ENCODE peak calls at places on chromosome 10, in eight cellular contexts. Y is sigmoid colon, F is heart left ventricle, T is heart right ventricle, A is GM23338, G is PC-9, W is mammary epithelial cell, B is lower lobe of right lung. V is an unnamed sample.

GRCh38 chr10:5952731-5953385 is 24.5 kb downstream of the IL15RA start:
- DNase-seq in G (no peak), W (no peak), B (peak; percentile 22), T (no peak), Y (peak; percentile 46), A (peak; percentile 40), F (no peak), V (no peak)

GRCh38 chr10:110500515-110500905 is 2.8 kb downstream of the DUSP5 start:
- DNase-seq in W (peak; percentile 80), B (no peak), F (peak; percentile 58), Y (no peak), G (peak; percentile 15), T (no peak), A (no peak), V (peak; percentile 73)

GRCh38 chr10:94240901-94241300 is 121.8 kb downstream of the NOC3L start:
- DNase-seq in B (no peak), T (no peak), W (no peak), G (no peak), F (no peak), Y (no peak), A (no peak), V (no peak)

GRCh38 chr10:115831025-115831424 is 442.0 kb downstream of the GFRA1 start:
- DNase-seq in F (no peak), G (no peak), T (no peak), B (no peak), W (no peak), A (no peak), Y (no peak), V (no peak)

GRCh38 chr10:96719850-96720421 is 378 bp downstream of the PIK3AP1 start:
- DNase-seq in B (peak; percentile 86), F (peak; percentile 70), T (peak; percentile 67), W (no peak), G (no peak), A (peak; percentile 89), Y (peak; percentile 75), V (no peak)

GRCh38 chr10:78416031-78416800 is 382.6 kb downstream of the RPS24 start:
- DNase-seq in T (no peak), G (no peak), B (no peak), A (no peak), W (peak; percentile 33), Y (peak; percentile 29), F (no peak), V (peak; percentile 7)

GRCh38 chr10:33509231-33509871 is 174.9 kb upstream of the NRP1 start:
- DNase-seq in G (peak; percentile 85), A (peak; percentile 18), T (no peak), Y (peak; percentile 77), B (peak; percentile 57), W (peak; percentile 91), F (no peak), V (peak; percentile 94)

GRCh38 chr10:44253769-44254462 is 131.0 kb downstream of the CXCL12 start:
- DNase-seq in W (no peak), F (peak; percentile 64), A (no peak), G (no peak), T (peak; percentile 69), Y (no peak), B (peak; percentile 65), V (peak; percentile 3)

GRCh38 chr10:110680473-110681020 is 36.4 kb downstream of the RBM20 start:
- DNase-seq in B (no peak), Y (no peak), G (no peak), A (no peak), F (no peak), T (no peak), W (peak; percentile 36), V (no peak)

GRCh38 chr10:117656385-117657367 is 114.1 kb downstream of the EMX2 start:
- DNase-seq in Y (no peak), G (no peak), T (no peak), B (no peak), A (no peak), F (no peak), W (no peak), V (no peak)

GRCh38 chr10:116127296-116127695 is 145.7 kb downstream of the GFRA1 start:
- DNase-seq in T (no peak), G (no peak), B (no peak), W (no peak), Y (no peak), F (no peak), A (no peak), V (peak; percentile 46)

GRCh38 chr10:86367339-86367951 is 850 bp upstream of the GRID1 start:
- DNase-seq in F (no peak), B (peak; percentile 52), W (no peak), T (peak; percentile 38), G (no peak), A (peak; percentile 71), Y (peak; percentile 66), V (no peak)

GRCh38 chr10:43322321-43322720 is 49.1 kb upstream of the FXYD4 start:
- DNase-seq in T (no peak), G (no peak), F (no peak), A (peak; percentile 40), Y (no peak), W (no peak), B (no peak), V (no peak)

GRCh38 chr10:24536653-24537052 is 187.0 kb downstream of the ARHGAP21 start:
- DNase-seq in T (no peak), Y (no peak), W (no peak), F (no peak), A (no peak), G (no peak), B (no peak), V (no peak)

GRCh38 chr10:76430330-76430729 is 998.9 kb downstream of the LRMDA start:
- DNase-seq in A (no peak), G (no peak), Y (no peak), F (no peak), W (no peak), T (no peak), B (no peak), V (no peak)

GRCh38 chr10:60309371-60309770 is 80.3 kb downstream of the ANK3 start:
- DNase-seq in W (no peak), A (no peak), F (no peak), G (no peak), Y (no peak), B (no peak), T (no peak), V (no peak)

GRCh38 chr10:119401671-119402395 is 140.7 kb downstream of the RGS10 start:
- DNase-seq in B (peak; percentile 43), G (peak; percentile 25), Y (peak; percentile 92), T (peak; percentile 70), A (no peak), F (peak; percentile 71), W (peak; percentile 77), V (peak; percentile 65)

GRCh38 chr10:97542169-97543024 is 30.2 kb upstream of the ANKRD2 start:
- DNase-seq in W (peak; percentile 96), Y (peak; percentile 91), B (no peak), G (peak; percentile 82), T (peak; percentile 56), A (no peak), F (peak; percentile 74), V (peak; percentile 91)

GRCh38 chr10:125161570-125162139 is 1.3 kb upstream of the CTBP2 start:
- DNase-seq in T (peak; percentile 39), F (no peak), A (no peak), W (no peak), G (no peak), Y (no peak), B (peak; percentile 59), V (peak; percentile 51)
- TF ChIP-seq CTCF in T (peak; percentile 71), F (peak; percentile 65), A (peak; percentile 44), W (no peak), G (peak; percentile 55), Y (no peak), B (peak; percentile 58), V (no peak)

DNA sequence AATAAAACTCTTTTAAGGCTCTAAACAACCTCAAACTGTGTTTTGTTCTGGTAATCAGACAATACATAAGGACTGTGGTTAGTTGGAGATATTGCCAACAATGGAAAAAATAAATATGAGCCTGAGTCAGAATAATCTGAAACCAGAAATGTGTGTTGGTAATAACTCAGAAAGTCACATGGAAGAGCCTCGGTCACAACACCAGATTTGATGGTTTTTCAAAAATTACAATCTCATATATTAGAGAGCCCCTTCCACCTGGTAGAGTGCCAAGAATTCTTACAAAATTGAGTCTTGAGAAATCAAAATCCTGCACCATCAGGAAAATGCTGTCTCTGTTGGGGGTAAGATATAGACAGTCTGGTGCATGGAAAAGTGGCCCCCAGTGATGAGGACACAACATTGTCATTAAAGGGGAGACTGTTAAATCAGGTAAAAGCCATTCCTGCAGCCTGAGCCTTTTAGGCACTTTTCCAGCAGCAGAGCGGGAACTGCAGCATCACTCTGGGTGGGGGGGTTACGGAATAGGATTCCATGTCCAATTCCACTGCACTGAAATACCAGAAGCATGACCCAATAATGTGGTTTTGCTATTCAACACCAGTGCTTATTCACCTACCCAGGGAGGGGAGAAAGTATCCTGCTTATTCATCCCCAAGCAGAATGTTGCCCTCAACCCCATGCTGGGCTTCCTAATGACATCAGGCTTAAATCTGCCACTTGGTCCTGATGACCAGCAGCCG is 9.5 kb upstream of the ADAM12 start:
- DNase-seq in B (no peak), T (no peak), F (no peak), G (peak; percentile 71), Y (no peak), W (peak; percentile 89), A (peak; percentile 25), V (peak; percentile 95)
- H3K27ac ChIP-seq in B (no peak overlapping the region), T (no peak overlapping the region), F (no peak overlapping the region), G (peak overlapping the region; percentile 81), Y (no peak overlapping the region), W (peak overlapping the region; percentile 54), A (no peak overlapping the region), V (no peak overlapping the region)

DNA sequence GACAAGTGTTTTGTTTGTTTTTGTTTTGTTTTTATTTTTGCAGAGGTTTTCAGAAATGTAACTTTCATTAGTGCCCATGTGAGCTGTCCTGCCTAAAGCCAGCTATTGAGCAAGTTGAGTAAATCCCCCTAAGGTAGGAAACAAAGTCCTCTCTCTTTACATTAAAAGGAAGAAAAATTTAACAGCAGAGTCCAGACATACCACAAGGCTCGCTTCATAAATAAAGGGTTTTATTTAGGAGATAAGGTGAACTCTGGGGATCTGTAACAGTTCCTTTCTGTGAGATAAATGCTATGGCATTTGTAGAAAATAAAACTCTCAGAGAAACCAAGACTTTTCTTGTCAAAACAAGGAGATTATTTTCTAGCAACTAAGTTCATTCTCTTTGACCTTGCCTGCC is 32.3 kb upstream of the LYZL1 start:
- DNase-seq in F (no peak), B (no peak), W (no peak), Y (no peak), G (no peak), A (no peak), T (no peak), V (no peak)
- H3K27me3 ChIP-seq in F (no peaks in the 10 kb centered on the region), B (peaks cover 11% of the 10 kb centered on the region), W (no peaks in the 10 kb centered on the region), Y (no peaks in the 10 kb centered on the region), G (no peaks in the 10 kb centered on the region), A (no peaks in the 10 kb centered on the region), T (no peaks in the 10 kb centered on the region), V (peaks cover 65% of the 10 kb centered on the region)

GRCh38 chr10:1369197-1369596 is 313.0 kb downstream of the WDR37 start:
- DNase-seq in Y (no peak), F (no peak), T (no peak), A (peak; percentile 51), W (no peak), B (no peak), G (no peak), V (no peak)

GRCh38 chr10:1369665-1370064 is 313.5 kb downstream of the WDR37 start:
- DNase-seq in G (no peak), T (no peak), W (no peak), Y (no peak), A (no peak), B (no peak), F (no peak), V (no peak)

GRCh38 chr10:1370298-1370697 is 314.1 kb downstream of the WDR37 start:
- DNase-seq in A (no peak), T (no peak), W (no peak), Y (no peak), B (no peak), G (no peak), F (no peak), V (no peak)

GRCh38 chr10:1367938-1368697 is 311.9 kb downstream of the WDR37 start:
- DNase-seq in A (no peak), F (no peak), W (no peak), Y (no peak), T (no peak), B (no peak), G (no peak), V (no peak)

GRCh38 chr10:1368772-1369171 is 312.6 kb downstream of the WDR37 start:
- DNase-seq in W (no peak), F (no peak), Y (no peak), T (no peak), G (peak; percentile 3), B (no peak), A (peak; percentile 86), V (no peak)
- TF ChIP-seq CTCF in W (no peak), F (peak; percentile 54), Y (no peak), T (peak; percentile 58), G (peak; percentile 62), B (peak; percentile 41), A (peak; percentile 73), V (peak; percentile 56)